ENCODE peak calls at places on chromosomes 6 and 20, in nine cellular contexts. A is stimulated activated CD4-positive, alpha-beta T cell treated with anti-CD3 and anti-CD28 coated beads, Interleukin-4, amount 100 ng/mL, for 48 hours; P is IMR-90; Y is omental fat pad; X is sciatic nerve; Z is activated CD4-positive, alpha-beta T cell treated with anti-CD3 and anti-CD28 coated beads for 48 hours; U is caudate nucleus; T is NCI-H1092 treated with DMSO at 0.1 percent for 48 hours; E is Peyer's patch. V is an unnamed sample.

GRCh38 chr20:37575884-37576283 is 48.2 kb upstream of the BLCAP start:
- DNase-seq in P (no peak), X (peak; percentile 37), Z (no peak), U (no peak), E (peak; percentile 37), T (no peak), Y (no peak), A (no peak), V (peak; percentile 72)

GRCh38 chr20:4998160-4998651 is 3.1 kb downstream of the SLC23A2 start:
- DNase-seq in E (no peak), Y (no peak), U (no peak), Z (peak; percentile 18), P (no peak), T (no peak), X (no peak), A (no peak), V (peak; percentile 61)

GRCh38 chr6:125974214-125974866 is 12.0 kb upstream of the TRMT11 start:
- DNase-seq in Y (no peak), A (no peak), U (no peak), T (peak; percentile 43), E (no peak), X (no peak), Z (no peak), P (peak; percentile 68), V (peak; percentile 48)

GRCh38 chr20:59421089-59421488 is 120.7 kb downstream of the EDN3 start:
- DNase-seq in Y (no peak), E (no peak), X (no peak), U (no peak), A (no peak), T (no peak), Z (no peak), P (no peak), V (no peak)

GRCh38 chr6:128521302-128521632 is 868 bp upstream of the PTPRK start:
- DNase-seq in X (no peak), U (no peak), P (no peak), E (no peak), T (peak; percentile 22), A (no peak), Z (no peak), Y (no peak), V (no peak)

GRCh38 chr20:9492067-9492466 is 22.3 kb upstream of the LAMP5 start:
- DNase-seq in U (no peak), Y (no peak), E (no peak), T (no peak), A (no peak), X (no peak), Z (no peak), P (peak; percentile 34), V (no peak)

GRCh38 chr20:38270869-38271608 is 10.5 kb upstream of the KIAA1755 start:
- DNase-seq in P (peak; percentile 99), A (no peak), E (peak; percentile 41), X (peak; percentile 79), Y (no peak), T (no peak), Z (no peak), U (no peak), V (no peak)

GRCh38 chr6:79301290-79301689 is 66.8 kb upstream of the HMGN3 start:
- DNase-seq in E (no peak), Z (no peak), X (no peak), T (no peak), P (no peak), Y (no peak), A (no peak), U (no peak), V (no peak)

GRCh38 chr6:160996316-160996715 is 4.7 kb downstream of the MAP3K4 start:
- DNase-seq in U (no peak), E (no peak), T (no peak), X (no peak), Y (no peak), A (no peak), Z (no peak), P (no peak), V (no peak)

GRCh38 chr6:105900120-105900937 is 185.8 kb upstream of the PRDM1 start:
- DNase-seq in Y (no peak), E (no peak), U (no peak), X (no peak), P (peak; percentile 91), T (no peak), Z (peak; percentile 51), A (no peak), V (no peak)

GRCh38 chr20:57590485-57591288 is 29.5 kb downstream of the ZBP1 start:
- DNase-seq in X (no peak), P (no peak), U (no peak), A (no peak), Z (no peak), T (no peak), E (no peak), Y (no peak), V (no peak)

GRCh38 chr6:19554356-19555225 is 282.6 kb upstream of the ID4 start:
- DNase-seq in U (no peak), P (no peak), X (no peak), A (no peak), Z (no peak), T (peak; percentile 95), E (no peak), Y (no peak), V (no peak)

GRCh38 chr6:135224037-135224647 is 43.0 kb downstream of the MYB start:
- DNase-seq in E (no peak), Z (no peak), U (no peak), Y (no peak), X (no peak), T (no peak), P (no peak), A (no peak), V (no peak)

GRCh38 chr6:31903957-31904356 is 2.1 kb upstream of the ZBTB12 start:
- DNase-seq in Z (no peak), T (no peak), A (no peak), Y (no peak), P (peak; percentile 22), E (no peak), X (no peak), U (no peak), V (no peak)

GRCh38 chr6:150897400-150897943 is 32.0 kb downstream of the MTHFD1L start:
- DNase-seq in X (no peak), Z (no peak), T (no peak), A (no peak), U (no peak), E (no peak), P (no peak), Y (no peak), V (no peak)